ENCODE peak calls at places on chromosome 17, in six cellular contexts. H is tibial artery; X is left ventricle myocardium inferior; W is right lobe of liver; M is endodermal cell; R is CD8-positive, alpha-beta T cell. D is an unnamed sample. For H3K36me3 and H3K4me1, the result is how much of the 10 kb centered on the place peaks cover.

GRCh38 chr17:66309793-66310192 is 7.4 kb downstream of the PRKCA start:
- DNase-seq in R (no peak), X (no peak), H (no peak), W (no peak), M (no peak), D (no peak)

GRCh38 chr17:9389116-9389515 is 186.5 kb downstream of the STX8 start:
- DNase-seq in M (no peak), H (no peak), R (no peak), X (no peak), W (peak), D (no peak)

GRCh38 chr17:21564262-21564661 is 128.1 kb upstream of the KCNJ18 start:
- DNase-seq in X (no peak), H (no peak), R (no peak), M (no peak), W (no peak), D (no peak)

GRCh38 chr17:14119546-14119945 is 50.2 kb downstream of the COX10 start:
- DNase-seq in M (no peak), R (no peak), X (no peak), H (no peak), W (no peak), D (no peak)

GRCh38 chr17:57356153-57356721 is 99.9 kb downstream of the MSI2 start:
- DNase-seq in R (no peak), M (no peak), W (no peak), X (no peak), H (no peak), D (no peak)

GRCh38 chr17:68718465-68718864 is 117.3 kb upstream of the FAM20A start:
- DNase-seq in W (no peak), M (no peak), H (no peak), R (no peak), X (no peak), D (no peak)

GRCh38 chr17:12097326-12097725 is 76.6 kb downstream of the MAP2K4 start:
- DNase-seq in X (no peak), R (no peak), H (no peak), W (no peak), M (no peak), D (no peak)

GRCh38 chr17:15262291-15263205 is 2.6 kb downstream of the PMP22 start:
- DNase-seq in W (peak), X (peak), H (peak), R (no peak), M (peak), D (peak)

GRCh38 chr17:77824102-77824779 is 134.3 kb upstream of the TNRC6C start:
- DNase-seq in M (no peak), R (no peak), X (no peak), H (no peak), W (peak), D (no peak)

GRCh38 chr17:55286681-55287589 is 22.2 kb downstream of the HLF start:
- DNase-seq in M (no peak), W (peak), R (no peak), X (no peak), H (no peak), D (no peak)

GRCh38 chr17:17818088-17818526 is 18.7 kb downstream of the SREBF1 start:
- DNase-seq in X (no peak), W (no peak), M (peak), H (no peak), R (no peak), D (no peak)

GRCh38 chr17:72150632-72151460 is 30.0 kb downstream of the SOX9 start:
- DNase-seq in R (no peak), W (no peak), X (no peak), H (no peak), M (peak), D (no peak)

GRCh38 chr17:34319087-34319486 is at the start of gene CCL8:
- DNase-seq in H (no peak), R (no peak), W (no peak), M (no peak), X (no peak), D (no peak)

GRCh38 chr17:3890082-3890892 is 2.6 kb downstream of the CAMKK1 start:
- DNase-seq in M (peak), R (no peak), X (peak), H (peak), W (no peak), D (peak)

GRCh38 chr17:10716218-10716617 is 13.6 kb downstream of the TMEM220 start:
- DNase-seq in R (no peak), W (no peak), H (no peak), X (no peak), M (no peak), D (no peak)

GRCh38 chr17:17808706-17809432 is 27.9 kb downstream of the SREBF1 start:
- DNase-seq in H (no peak), R (no peak), W (no peak), X (no peak), M (peak), D (no peak)

GRCh38 chr17:74361613-74362391 is at the start of gene BTBD17:
- DNase-seq in W (peak), R (peak), H (no peak), M (peak), X (peak), D (no peak)

GRCh38 chr17:71339219-71339618 is 781.6 kb upstream of the SOX9 start:
- DNase-seq in R (no peak), M (no peak), H (no peak), W (no peak), X (no peak), D (no peak)

GRCh38 chr17:41328207-41328606 is 12.7 kb upstream of the KRTAP17-1 start:
- DNase-seq in W (no peak), X (no peak), M (peak), H (no peak), R (no peak), D (no peak)

GRCh38 chr17:50080827-50081226 is 14.3 kb upstream of the PDK2 start:
- DNase-seq in W (no peak), H (no peak), X (peak), R (no peak), M (no peak), D (no peak)

GRCh38 chr17:40818733-40819527 is 3.5 kb downstream of the KRT10 start:
- DNase-seq in H (peak), M (peak), W (peak), R (peak), X (peak), D (peak)

GRCh38 chr17:57037401-57037800 is 47.6 kb upstream of the AKAP1 start:
- DNase-seq in M (no peak), X (no peak), H (no peak), W (no peak), R (no peak), D (no peak)

DNA sequence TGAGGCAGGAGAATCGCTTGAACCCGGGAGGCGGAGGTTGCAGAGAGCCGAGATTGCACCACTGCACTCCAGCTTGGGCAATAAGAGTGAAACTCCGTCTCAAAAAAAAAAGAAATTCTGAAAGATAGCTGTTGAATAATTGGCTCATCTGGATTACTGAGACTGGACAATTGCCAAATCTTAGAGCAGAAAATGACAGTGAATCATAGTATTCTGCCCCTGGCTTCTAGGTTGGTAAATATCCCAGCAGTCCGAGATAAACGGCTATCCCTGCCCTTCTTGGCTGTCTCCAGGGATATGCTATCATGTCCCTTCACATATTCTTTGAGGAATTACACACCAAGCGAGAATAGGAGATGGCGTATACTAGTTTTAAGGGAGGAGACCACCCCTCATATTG is 35.5 kb upstream of the METTL16 start:
- DNase-seq in W (no peak), M (no peak), R (no peak), H (no peak), X (no peak), D (no peak)
- H3K27ac ChIP-seq in W (no peak), M (no peak), R (no peak), H (no peak), X (no peak), D (no peak)

DNA sequence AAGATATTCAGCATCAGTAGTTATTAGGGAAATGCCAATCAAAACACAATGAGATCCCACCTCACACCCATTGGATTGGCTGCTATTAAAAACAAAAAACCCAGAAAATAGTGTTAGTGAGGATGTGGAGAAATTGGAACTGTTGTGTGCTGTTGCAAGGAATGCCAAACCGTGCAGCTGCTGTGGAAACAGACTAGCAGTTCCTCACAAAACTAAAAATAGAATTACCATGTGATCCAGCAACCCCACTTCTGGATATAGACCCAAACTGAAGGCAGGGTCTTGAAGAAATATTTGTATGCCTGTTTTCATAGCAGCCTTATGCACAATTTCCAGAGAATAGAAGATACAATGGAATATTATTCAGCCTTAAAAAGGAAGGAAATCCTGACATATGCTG is 46.0 kb downstream of the FOXK2 start:
- DNase-seq in H (no peak), W (no peak), X (no peak), M (no peak), R (no peak), D (no peak)
- H3K36me3 ChIP-seq in H (under half), W (under half), X (under half), M (half or more), R (under half), D (under half)

GRCh38 chr17:73228748-73229236 is 32.9 kb downstream of the CPSF4L start:
- DNase-seq in M (peak), H (peak), X (peak), W (peak), R (no peak), D (peak)
- H3K4me1 ChIP-seq in M (under half), H (under half), X (half or more), W (under half), R (under half), D (under half)

GRCh38 chr17:76544123-76544915 is 4.5 kb downstream of the PRCD start:
- DNase-seq in W (no peak), H (no peak), M (no peak), X (peak), R (no peak), D (no peak)
- H3K27ac ChIP-seq in W (no peak), H (no peak), M (peak), X (peak), R (no peak), D (peak)

GRCh38 chr17:1590031-1590746 is 27.6 kb upstream of the PITPNA start:
- DNase-seq in M (peak), H (peak), X (peak), W (peak), R (no peak), D (peak)
- H3K36me3 ChIP-seq in M (under half), H (under half), X (under half), W (under half), R (under half), D (under half)

GRCh38 chr17:44909681-44910144 is 5.6 kb downstream of the GFAP start:
- DNase-seq in H (no peak), R (no peak), W (no peak), M (peak), X (no peak), D (no peak)
- H3K4me1 ChIP-seq in H (under half), R (under half), W (under half), M (under half), X (under half), D (under half)

D was measured in right atrium auricular region.